ENCODE peak calls at places on chromosomes 5 and 9, in seven cellular contexts. P, S, J, G, F, V and A are unnamed samples.

GRCh38 chr5:131109540-131110255 is 55.4 kb downstream of the HINT1 start:
- DNase-seq in P (peak), S (peak), J (peak), G (no peak), F (peak), V (peak), A (no peak)

GRCh38 chr5:157574456-157575095 is 999 bp downstream of the ADAM19 start:
- DNase-seq in P (no peak), S (peak), J (peak), G (no peak), F (no peak), V (peak), A (no peak)

GRCh38 chr5:132054697-132055440 is 5.6 kb upstream of the IL3 start:
- DNase-seq in P (no peak), S (no peak), J (no peak), G (no peak), F (no peak), V (no peak), A (no peak)

GRCh38 chr5:470961-471749 is 28.2 kb downstream of the EXOC3 start:
- DNase-seq in P (no peak), S (no peak), J (no peak), G (no peak), F (no peak), V (peak), A (no peak)

GRCh38 chr9:121984726-121985402 is 108.2 kb downstream of the TTLL11 start:
- DNase-seq in P (no peak), S (peak), J (no peak), G (no peak), F (no peak), V (peak), A (no peak)

GRCh38 chr9:92669527-92669889 is 423 bp downstream of the IPPK start:
- DNase-seq in P (no peak), S (no peak), J (no peak), G (no peak), F (no peak), V (peak), A (peak)

GRCh38 chr9:77176106-77176505 is 1.2 kb upstream of the VPS13A start:
- DNase-seq in P (no peak), S (no peak), J (no peak), G (no peak), F (no peak), V (no peak), A (no peak)

GRCh38 chr5:139149477-139150199 is 48.5 kb downstream of the SIL1 start:
- DNase-seq in P (no peak), S (peak), J (peak), G (no peak), F (no peak), V (peak), A (no peak)

GRCh38 chr9:127455299-127455992 is 4.1 kb downstream of the LRSAM1 start:
- DNase-seq in P (no peak), S (no peak), J (no peak), G (peak), F (no peak), V (no peak), A (no peak)

GRCh38 chr9:90999425-91000397 is 198.1 kb downstream of the SYK start:
- DNase-seq in P (no peak), S (peak), J (no peak), G (no peak), F (no peak), V (no peak), A (no peak)

GRCh38 chr9:32550046-32550608 is 2.0 kb upstream of the SMIM27 start:
- DNase-seq in P (peak), S (peak), J (peak), G (no peak), F (no peak), V (peak), A (no peak)

GRCh38 chr9:81380960-81381359 is 308.4 kb downstream of the TLE1 start:
- DNase-seq in P (no peak), S (no peak), J (no peak), G (no peak), F (peak), V (no peak), A (no peak)

GRCh38 chr5:176733586-176734262 is 76.6 kb upstream of the UNC5A start:
- DNase-seq in P (no peak), S (no peak), J (no peak), G (peak), F (no peak), V (no peak), A (peak)

GRCh38 chr9:77601476-77602056 is 46.6 kb downstream of the GNA14 start:
- DNase-seq in P (no peak), S (no peak), J (peak), G (no peak), F (no peak), V (no peak), A (no peak)

GRCh38 chr9:114139061-114139460 is 16.3 kb upstream of the COL27A1 start:
- DNase-seq in P (no peak), S (no peak), J (no peak), G (no peak), F (no peak), V (no peak), A (no peak)

GRCh38 chr9:114141553-114142548 is 13.5 kb upstream of the COL27A1 start:
- DNase-seq in P (no peak), S (peak), J (no peak), G (no peak), F (no peak), V (peak), A (no peak)

GRCh38 chr9:114140850-114141249 is 14.5 kb upstream of the COL27A1 start:
- DNase-seq in P (no peak), S (no peak), J (no peak), G (no peak), F (no peak), V (no peak), A (no peak)

GRCh38 chr9:114138537-114138936 is 16.8 kb upstream of the COL27A1 start:
- DNase-seq in P (no peak), S (no peak), J (no peak), G (no peak), F (peak), V (no peak), A (no peak)

DNA sequence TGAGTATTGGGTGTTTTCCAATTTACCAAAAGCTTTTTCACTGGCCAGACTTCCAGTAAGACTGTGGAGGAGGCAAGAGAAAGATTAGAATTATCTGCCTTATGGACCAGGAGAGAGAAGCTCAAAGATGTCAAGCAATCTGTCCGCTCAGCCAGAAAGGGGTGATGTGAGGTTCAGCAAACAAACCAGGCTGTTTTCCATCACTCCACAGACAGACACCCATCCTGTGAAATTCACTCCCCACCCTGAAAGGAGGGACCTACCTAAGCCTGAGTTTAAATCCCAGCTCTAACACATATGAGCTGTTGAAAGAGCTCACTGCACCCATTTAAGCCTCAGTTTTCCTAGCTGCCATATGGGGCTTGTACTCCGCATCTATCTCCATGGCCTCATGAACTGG is 14.9 kb upstream of the COL27A1 start:
- DNase-seq in P (no peak), S (no peak), J (no peak), G (no peak), F (no peak), V (no peak), A (no peak)
- H3K23ac ChIP-seq in P (no peak), S (no peak), J (no peak), G (no peak), F (no peak), V (no peak), A (no peak)

GRCh38 chr9:86636051-86636450 is 281.8 kb upstream of the TUT7 start:
- DNase-seq in P (no peak), S (no peak), J (no peak), G (no peak), F (no peak), V (no peak), A (no peak)

GRCh38 chr9:86634501-86634900 is 280.3 kb upstream of the TUT7 start:
- DNase-seq in P (no peak), S (no peak), J (no peak), G (no peak), F (no peak), V (no peak), A (no peak)

GRCh38 chr9:86633904-86634303 is 279.7 kb upstream of the TUT7 start:
- DNase-seq in P (no peak), S (no peak), J (no peak), G (no peak), F (no peak), V (no peak), A (no peak)

GRCh38 chr9:86629530-86629929 is 275.3 kb upstream of the TUT7 start:
- DNase-seq in P (no peak), S (no peak), J (no peak), G (no peak), F (no peak), V (no peak), A (no peak)

DNA sequence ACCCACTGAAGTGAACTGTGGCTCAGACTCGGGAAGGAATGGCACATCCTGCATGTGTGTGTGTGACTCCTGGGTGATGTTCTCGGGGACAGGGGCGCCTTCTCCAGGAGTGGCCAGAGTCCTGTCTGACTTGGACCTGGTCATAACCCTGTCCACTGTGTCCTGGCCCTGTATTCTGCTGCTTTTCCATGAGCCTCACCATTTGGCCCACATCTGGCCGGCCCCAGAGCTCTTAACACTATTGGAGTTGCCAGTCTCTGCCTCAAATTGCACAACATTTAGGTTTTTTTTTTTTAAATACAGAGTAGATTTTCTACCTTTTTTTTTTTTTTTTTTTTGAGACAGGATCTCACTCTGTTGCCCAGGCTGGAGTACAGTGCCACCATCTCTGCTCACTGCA is 278.3 kb upstream of the TUT7 start:
- DNase-seq in P (no peak), S (no peak), J (no peak), G (no peak), F (no peak), V (no peak), A (no peak)
- H3K23ac ChIP-seq in P (no peak), S (no peak), J (no peak), G (no peak), F (no peak), V (no peak), A (no peak)

GRCh38 chr5:28967848-28968247 is 1929.5 kb upstream of the CDH9 start:
- DNase-seq in P (no peak), S (no peak), J (peak), G (peak), F (no peak), V (no peak), A (peak)
- H3K23ac ChIP-seq in P (no peak), S (no peak), J (no peak), G (no peak), F (no peak), V (no peak), A (no peak)

DNA sequence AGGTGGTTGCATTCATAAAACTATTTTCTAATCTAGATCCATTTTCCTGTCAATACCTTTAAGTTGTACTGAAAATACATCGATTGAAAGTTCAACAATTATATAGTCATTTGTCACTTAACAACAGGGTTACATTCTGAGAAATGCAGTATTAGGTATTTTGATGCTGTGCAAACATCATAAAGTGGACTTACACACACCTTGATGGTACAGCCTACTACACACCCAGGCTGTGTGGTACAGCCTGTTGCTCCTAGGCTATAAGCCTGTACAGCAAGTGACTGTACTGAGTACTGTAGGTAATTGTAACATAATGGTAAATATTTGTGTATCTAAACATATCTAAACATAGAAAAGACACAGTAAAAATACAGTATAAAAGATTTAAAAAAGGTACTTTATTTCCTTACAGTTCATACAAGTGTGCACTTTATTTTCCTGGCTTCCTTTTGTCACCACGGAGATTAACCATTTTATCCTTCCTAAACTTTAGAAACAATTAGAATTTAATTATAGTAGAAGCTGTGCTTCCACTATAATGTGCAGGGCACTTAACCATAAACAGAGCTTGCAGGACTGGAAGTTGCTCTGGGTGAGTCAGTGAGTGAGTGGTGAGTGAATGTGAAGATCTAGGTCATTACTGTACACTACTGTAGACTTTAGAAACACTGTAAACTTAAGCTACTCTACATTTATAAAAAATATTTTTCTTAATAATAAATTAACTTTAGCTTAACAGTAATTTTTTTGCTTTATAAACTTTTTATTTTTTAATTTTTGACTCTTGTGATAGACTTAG is 42.9 kb upstream of the MEF2C start:
- DNase-seq in P (no peak), S (peak), J (no peak), G (no peak), F (no peak), V (peak), A (no peak)
- H3K23ac ChIP-seq in P (no peak), S (no peak), J (no peak), G (no peak), F (no peak), V (no peak), A (no peak)

GRCh38 chr5:93328833-93329232 is 252.2 kb downstream of the NR2F1-AS1 start:
- DNase-seq in P (no peak), S (no peak), J (no peak), G (no peak), F (no peak), V (no peak), A (no peak)
- H3K23ac ChIP-seq in P (no peak), S (no peak), J (no peak), G (no peak), F (no peak), V (no peak), A (no peak)

DNA sequence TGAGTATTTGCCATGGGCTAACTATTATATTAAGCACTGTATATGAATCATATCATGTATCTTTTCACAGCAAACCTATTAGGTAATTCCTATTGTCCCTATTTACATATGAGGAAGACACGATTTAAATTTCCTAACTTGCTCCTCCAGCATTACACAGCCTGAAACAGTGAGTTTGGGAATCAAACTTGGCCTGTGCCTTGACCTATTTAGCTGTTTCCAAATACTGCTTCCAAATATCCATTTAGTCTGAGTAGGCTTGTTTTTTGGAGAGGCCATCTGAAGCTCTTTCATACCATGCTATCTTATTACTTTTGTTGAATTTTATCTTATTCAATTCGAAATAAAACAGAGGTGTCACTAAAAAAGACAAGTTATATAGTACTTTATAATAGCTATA is 447.3 kb upstream of the MPDZ start:
- DNase-seq in P (no peak), S (no peak), J (no peak), G (no peak), F (no peak), V (no peak), A (no peak)
- H3K23ac ChIP-seq in P (no peak), S (no peak), J (no peak), G (no peak), F (no peak), V (no peak), A (no peak)

GRCh38 chr9:125085703-125086477 is 57.4 kb downstream of the SCAI start:
- DNase-seq in P (no peak), S (no peak), J (no peak), G (no peak), F (no peak), V (no peak), A (no peak)

GRCh38 chr9:125095821-125096443 is 47.4 kb downstream of the SCAI start:
- DNase-seq in P (no peak), S (no peak), J (no peak), G (no peak), F (no peak), V (no peak), A (no peak)

GRCh38 chr9:125088752-125089151 is 54.6 kb downstream of the SCAI start:
- DNase-seq in P (no peak), S (no peak), J (no peak), G (no peak), F (no peak), V (no peak), A (no peak)

GRCh38 chr9:125089331-125089730 is 54.0 kb downstream of the SCAI start:
- DNase-seq in P (no peak), S (no peak), J (no peak), G (no peak), F (no peak), V (no peak), A (no peak)

GRCh38 chr9:125091121-125091520 is 52.2 kb downstream of the SCAI start:
- DNase-seq in P (no peak), S (no peak), J (no peak), G (no peak), F (no peak), V (no peak), A (no peak)
- H3K23ac ChIP-seq in P (no peak), S (no peak), J (no peak), G (no peak), F (no peak), V (no peak), A (no peak)